ENCODE peak calls at places on chromosomes 5 and 9, in four cellular contexts. G is HCT116, Q is stomach, Y is pancreas. M is an unnamed sample.
A peak's percentile ranks its signal among the peaks of the same experiment; 100 is the strongest.

GRCh38 chr9:126805546-126806262 is 864 bp downstream of the ZBTB43 start:
- DNase-seq in Y (peak; percentile 32), Q (peak; percentile 69), G (peak; percentile 39), M (peak; percentile 70)

GRCh38 chr9:3527653-3527960 is 1.8 kb upstream of the RFX3 start:
- DNase-seq in Y (no peak), Q (no peak), G (no peak), M (no peak)

GRCh38 chr5:8013951-8014844 is 145.2 kb downstream of the MTRR start:
- DNase-seq in Q (no peak), Y (no peak), G (no peak), M (no peak)

GRCh38 chr9:8724284-8725018 is 924.9 kb upstream of the DMAC1 start:
- DNase-seq in G (no peak), Y (no peak), Q (no peak), M (no peak)

GRCh38 chr5:153445875-153446567 is 44.4 kb upstream of the GRIA1 start:
- DNase-seq in Y (peak; percentile 17), Q (peak; percentile 49), G (no peak), M (no peak)

GRCh38 chr9:137030528-137030927 is 1.4 kb downstream of the FUT7 start:
- DNase-seq in G (no peak), Q (peak; percentile 39), Y (no peak), M (no peak)

GRCh38 chr5:154386952-154387629 is 58.7 kb upstream of the SAP30L start:
- DNase-seq in Y (no peak), Q (no peak), G (no peak), M (no peak)

GRCh38 chr9:21070887-21071286 is 6.9 kb downstream of the IFNB1 start:
- DNase-seq in G (no peak), Q (no peak), Y (no peak), M (no peak)

GRCh38 chr9:136111190-136111589 is 7.5 kb downstream of the TMEM250 start:
- DNase-seq in G (no peak), Y (no peak), Q (no peak), M (no peak)

GRCh38 chr9:37283730-37284235 is 138.7 kb upstream of the GRHPR start:
- DNase-seq in Q (no peak), Y (no peak), G (no peak), M (no peak)

GRCh38 chr9:136965771-136966484 is 11.4 kb upstream of the PTGDS start:
- DNase-seq in Y (no peak), G (no peak), Q (no peak), M (no peak)

GRCh38 chr9:72542917-72543316 is 21.5 kb downstream of the TMC1 start:
- DNase-seq in Y (no peak), Q (no peak), G (no peak), M (no peak)

GRCh38 chr5:144698454-144698853 is 527.8 kb downstream of the KCTD16 start:
- DNase-seq in Q (no peak), G (no peak), Y (no peak), M (no peak)

GRCh38 chr9:4764033-4764432 is 23.0 kb upstream of the AK3 start:
- DNase-seq in Y (no peak), Q (no peak), G (no peak), M (no peak)

GRCh38 chr5:153941265-153941664 is 97.4 kb downstream of the FAM114A2 start:
- DNase-seq in Q (no peak), Y (no peak), G (no peak), M (no peak)

GRCh38 chr5:175922192-175922885 is 45.8 kb downstream of the THOC3 start:
- DNase-seq in Y (no peak), Q (no peak), G (no peak), M (no peak)

GRCh38 chr5:132209131-132209530 is 18.5 kb downstream of the P4HA2 start:
- DNase-seq in G (no peak), Q (no peak), Y (no peak), M (peak; percentile 8)

GRCh38 chr5:58016892-58017291 is 443.0 kb downstream of the PLK2 start:
- DNase-seq in G (no peak), Q (no peak), Y (no peak), M (no peak)

GRCh38 chr5:107557051-107557658 is 113.6 kb downstream of the EFNA5 start:
- DNase-seq in G (peak; percentile 59), Y (no peak), Q (no peak), M (peak; percentile 43)
- TF ChIP-seq CTCF in G (no peak), Y (no peak), Q (no peak), M (no peak)

GRCh38 chr9:109463924-109464625 is 34.0 kb downstream of the PTPN3 start:
- DNase-seq in Q (no peak), Y (no peak), G (no peak), M (no peak)
- H3K9me3 ChIP-seq in Q (no peaks in the 10 kb centered on the region), Y (no peaks in the 10 kb centered on the region), G (no peaks in the 10 kb centered on the region), M (no peaks in the 10 kb centered on the region)

DNA sequence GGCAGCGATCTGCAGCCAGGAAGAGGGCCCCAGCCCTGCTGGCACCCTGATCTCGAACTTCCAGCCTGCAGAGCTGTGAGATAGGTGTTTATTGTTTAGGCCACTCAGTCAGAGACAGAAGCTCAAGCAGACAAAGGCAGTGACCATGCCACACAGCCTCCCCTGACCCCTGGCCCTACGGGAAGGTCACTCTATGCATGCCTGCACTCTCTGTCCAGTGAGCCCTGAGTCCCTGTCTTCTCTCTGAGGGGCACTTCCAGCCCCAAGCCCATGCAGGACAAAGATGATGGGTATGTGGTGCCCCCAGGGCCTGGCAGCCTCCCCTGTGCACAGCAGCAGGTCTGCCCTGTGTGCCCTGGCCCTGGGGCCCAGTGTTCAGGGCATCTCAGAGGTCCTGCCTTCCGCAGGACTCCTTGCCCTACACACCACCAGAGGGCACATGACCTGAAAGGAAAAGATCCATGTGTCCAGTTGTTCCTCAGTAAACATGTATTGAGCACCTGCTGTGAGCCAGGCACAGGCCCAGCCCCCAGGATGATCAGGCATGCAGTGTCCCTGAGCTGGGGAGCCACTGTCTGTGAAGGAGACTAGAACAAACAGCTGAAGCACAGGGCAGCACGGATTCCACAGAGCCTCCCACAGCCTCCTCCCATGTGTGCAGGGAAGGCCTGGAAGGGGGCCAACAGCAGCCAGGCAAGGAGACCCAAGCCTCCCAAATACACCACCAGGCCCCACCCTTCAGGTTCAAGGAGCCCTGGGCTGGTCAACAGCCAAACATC is 109.3 kb downstream of the ATPSCKMT start:
- DNase-seq in Y (no peak), Q (no peak), G (peak; percentile 13), M (peak; percentile 52)
- TF ChIP-seq CTCF in Y (no peak), Q (no peak), G (peak; percentile 20), M (peak; percentile 41)

GRCh38 chr5:141389153-141390042 is 1.9 kb downstream of the PCDHGB4 start:
- DNase-seq in Q (no peak), Y (no peak), G (no peak), M (no peak)
- H3K9me3 ChIP-seq in Q (peaks cover 98% of the 10 kb centered on the region), Y (peaks cover 40% of the 10 kb centered on the region), G (no peaks in the 10 kb centered on the region), M (no peaks in the 10 kb centered on the region)

GRCh38 chr5:173517648-173518047 is 98.8 kb downstream of the BOD1 start:
- DNase-seq in G (no peak), Y (no peak), Q (no peak), M (no peak)

GRCh38 chr5:173514666-173515065 is 101.8 kb downstream of the BOD1 start:
- DNase-seq in G (no peak), Q (no peak), Y (no peak), M (no peak)

GRCh38 chr5:173512637-173513435 is 103.6 kb downstream of the BOD1 start:
- DNase-seq in Y (no peak), G (no peak), Q (no peak), M (no peak)

GRCh38 chr5:173515526-173515925 is 100.9 kb downstream of the BOD1 start:
- DNase-seq in Y (no peak), Q (no peak), G (no peak), M (no peak)

GRCh38 chr5:173513521-173513991 is 102.9 kb downstream of the BOD1 start:
- DNase-seq in Y (no peak), Q (no peak), G (no peak), M (no peak)
- TF ChIP-seq CTCF in Y (no peak), Q (no peak), G (no peak), M (no peak)

GRCh38 chr9:74236857-74237256 is 260.3 kb upstream of the RORB start:
- DNase-seq in Y (no peak), G (no peak), Q (no peak), M (no peak)
- H3K9me3 ChIP-seq in Y (no peaks in the 10 kb centered on the region), G (peaks cover 7% of the 10 kb centered on the region), Q (peaks cover 10% of the 10 kb centered on the region), M (no peaks in the 10 kb centered on the region)

GRCh38 chr5:34959323-34959722 is 30.0 kb downstream of the DNAJC21 start:
- DNase-seq in Q (no peak), G (no peak), Y (no peak), M (no peak)

GRCh38 chr5:34957299-34957698 is 27.9 kb downstream of the DNAJC21 start:
- DNase-seq in G (no peak), Q (no peak), Y (no peak), M (no peak)

DNA sequence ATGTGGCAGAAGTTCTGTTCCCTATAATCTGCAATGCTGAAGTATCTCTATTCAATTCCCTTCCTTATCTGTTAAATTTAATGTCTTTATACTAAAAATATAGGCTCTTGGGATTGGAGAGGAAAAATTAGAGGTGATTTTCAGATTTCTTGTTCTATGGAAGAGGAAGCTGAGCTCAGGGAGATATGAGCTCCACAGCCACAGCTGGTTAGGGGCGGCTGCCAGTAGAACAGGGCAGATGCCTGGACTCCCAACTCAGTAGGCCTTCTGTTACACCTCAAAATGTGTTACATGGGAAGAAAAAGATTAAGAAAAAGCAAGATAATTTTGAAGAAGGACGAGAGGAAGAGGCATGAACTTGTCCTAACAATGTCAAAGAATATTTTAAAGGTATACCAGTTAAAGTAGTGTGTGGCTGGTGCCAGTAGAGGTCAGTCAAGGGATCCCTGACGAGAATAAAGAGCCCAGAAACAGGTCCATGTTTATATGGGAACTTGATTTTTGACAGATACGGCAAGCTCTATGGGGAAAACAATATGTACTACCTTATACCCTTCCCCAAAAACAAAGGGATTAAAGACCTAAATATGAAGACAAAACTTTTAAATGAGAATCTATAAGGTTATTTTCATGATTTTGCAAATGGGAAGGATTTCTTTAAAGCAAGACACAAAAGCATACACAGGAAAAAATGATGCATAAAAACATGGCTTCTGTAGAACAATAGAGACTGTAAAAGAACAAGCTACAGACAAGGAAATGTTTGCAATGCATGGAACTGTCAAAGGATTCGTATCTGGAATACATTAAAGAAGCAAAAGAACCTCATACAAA is 28.7 kb downstream of the DNAJC21 start:
- DNase-seq in Y (no peak), Q (no peak), G (no peak), M (no peak)
- TF ChIP-seq CTCF in Y (no peak), Q (no peak), G (peak; percentile 9), M (peak; percentile 66)

GRCh38 chr5:158609328-158609727 is 490.4 kb downstream of the EBF1 start:
- DNase-seq in G (no peak), Q (no peak), Y (no peak), M (no peak)
- H3K9me3 ChIP-seq in G (no peaks in the 10 kb centered on the region), Q (no peaks in the 10 kb centered on the region), Y (no peaks in the 10 kb centered on the region), M (no peaks in the 10 kb centered on the region)

GRCh38 chr5:2017540-2018389 is 135.0 kb upstream of the IRX4 start:
- DNase-seq in Y (no peak), Q (no peak), G (peak; percentile 33), M (no peak)
- TF ChIP-seq CTCF in Y (peak; percentile 17), Q (no peak), G (peak; percentile 48), M (peak; percentile 19)